ENCODE peak calls at places on chromosomes 7 and 10, in four cellular contexts. W, S, A and U are unnamed samples.
A peak's percentile ranks its signal among the peaks of the same experiment; 100 is the strongest.

GRCh38 chr10:68301790-68302502 is 29.9 kb upstream of the HNRNPH3 start:
- DNase-seq in A (peak; percentile 9), S (no peak), W (peak; percentile 76), U (no peak)

GRCh38 chr7:20159226-20159747 is 57.9 kb downstream of the MACC1 start:
- DNase-seq in W (no peak), A (no peak), S (no peak), U (no peak)

GRCh38 chr10:13955426-13955825 is 368.7 kb downstream of the PRPF18 start:
- DNase-seq in S (no peak), W (no peak), A (no peak), U (no peak)

GRCh38 chr10:72611783-72612182 is 14.1 kb downstream of the MICU1 start:
- DNase-seq in S (no peak), W (no peak), A (no peak), U (peak; percentile 34)

GRCh38 chr7:82247814-82248433 is 195.7 kb downstream of the CACNA2D1 start:
- DNase-seq in S (no peak), W (peak; percentile 25), A (no peak), U (no peak)

GRCh38 chr10:97926055-97926454 is 76.4 kb downstream of the GOLGA7B start:
- DNase-seq in A (no peak), S (no peak), W (no peak), U (no peak)

GRCh38 chr10:119734396-119735332 is 8.8 kb downstream of the INPP5F start:
- DNase-seq in W (peak; percentile 25), A (no peak), S (no peak), U (no peak)

GRCh38 chr10:132899054-132899750 is 43.2 kb downstream of the CFAP46 start:
- DNase-seq in A (no peak), W (no peak), S (peak; percentile 34), U (no peak)

GRCh38 chr10:5961405-5962100 is 15.8 kb downstream of the IL15RA start:
- DNase-seq in S (no peak), A (no peak), W (no peak), U (no peak)

GRCh38 chr10:113960617-113961260 is 82.9 kb upstream of the ADRB1 start:
- DNase-seq in A (peak; percentile 50), S (no peak), W (no peak), U (no peak)

GRCh38 chr7:106538638-106539037 is 122.3 kb downstream of the CCDC71L start:
- DNase-seq in W (no peak), A (no peak), S (no peak), U (no peak)

GRCh38 chr7:106548491-106548890 is 112.5 kb downstream of the CCDC71L start:
- DNase-seq in S (no peak), A (no peak), W (no peak), U (no peak)

GRCh38 chr7:106545275-106545674 is 115.7 kb downstream of the CCDC71L start:
- DNase-seq in W (no peak), S (no peak), A (no peak), U (no peak)

GRCh38 chr7:106542550-106543220 is 118.3 kb downstream of the CCDC71L start:
- DNase-seq in S (peak; percentile 53), W (peak; percentile 90), A (peak; percentile 70), U (peak; percentile 49)

DNA sequence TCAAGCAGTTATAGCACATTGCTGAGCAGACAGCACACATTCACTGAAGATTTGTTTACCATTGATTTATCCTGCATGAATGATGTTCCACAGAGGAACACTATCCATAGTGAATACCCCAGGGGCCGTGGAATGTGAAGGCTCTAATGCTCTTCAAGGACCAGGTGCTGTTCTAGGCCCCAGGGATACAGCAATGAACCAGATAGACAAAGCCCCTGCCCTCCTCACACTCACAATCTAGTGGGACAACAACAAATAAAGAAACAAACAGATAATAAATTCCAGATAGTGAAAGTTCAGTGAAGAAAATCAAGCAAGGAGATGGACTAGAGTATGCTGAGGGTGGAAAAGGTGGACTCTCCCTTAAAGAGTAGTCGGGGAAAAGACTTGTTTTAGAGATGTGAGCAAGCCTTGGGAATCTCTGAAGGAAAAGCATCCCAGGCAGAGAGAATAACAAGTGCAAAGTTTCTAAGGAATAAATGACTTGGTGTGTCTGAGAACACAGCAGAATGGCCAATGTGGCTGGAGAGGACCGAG is 117.7 kb downstream of the CCDC71L start:
- DNase-seq in A (no peak), W (no peak), S (no peak), U (no peak)
- H3K27ac ChIP-seq in A (no peak overlapping the region), W (peak overlapping the region; percentile 63), S (no peak overlapping the region), U (peak overlapping the region; percentile 38)

GRCh38 chr10:88843171-88843570 is 8.5 kb downstream of the ANKRD22 start:
- DNase-seq in W (no peak), S (no peak), A (no peak), U (no peak)
- H3K4me3 ChIP-seq in W (no peak overlapping the region), S (no peak overlapping the region), A (no peak overlapping the region), U (no peak overlapping the region)

GRCh38 chr7:55183897-55184296 is 165.1 kb downstream of the EGFR start:
- DNase-seq in S (no peak), W (no peak), A (no peak), U (no peak)
- H3K4me1 ChIP-seq in S (peaks cover 16% of the 10 kb centered on the region), W (peaks cover 22% of the 10 kb centered on the region), A (peaks cover 27% of the 10 kb centered on the region), U (peaks cover 4% of the 10 kb centered on the region)

GRCh38 chr10:91587710-91588638 is 44.9 kb downstream of the PPP1R3C start:
- DNase-seq in A (no peak), S (peak; percentile 64), W (peak; percentile 79), U (no peak)
- H3K27ac ChIP-seq in A (no peak overlapping the region), S (peak overlapping the region; percentile 99), W (peak overlapping the region; percentile 2), U (peak overlapping the region; percentile 61)

GRCh38 chr10:101295266-101295665 is 58.7 kb upstream of the BTRC start:
- DNase-seq in A (no peak), W (no peak), S (no peak), U (no peak)
- H3K4me3 ChIP-seq in A (no peak overlapping the region), W (no peak overlapping the region), S (no peak overlapping the region), U (no peak overlapping the region)

GRCh38 chr7:50210706-50211115 is 93.8 kb upstream of the IKZF1 start:
- DNase-seq in S (no peak), W (no peak), A (no peak), U (no peak)
- H3K4me1 ChIP-seq in S (no peaks in the 10 kb centered on the region), W (no peaks in the 10 kb centered on the region), A (no peaks in the 10 kb centered on the region), U (no peaks in the 10 kb centered on the region)